ENCODE peak calls at places on chromosomes 3 and 15, in four cellular contexts. S is NT2/D1, I is GM04504, W is foreskin fibroblast. Q is an unnamed sample.

GRCh38 chr15:62934236-62934971 is 108.1 kb upstream of the TPM1 start:
- DNase-seq in S (no peak), I (no peak), W (no peak), Q (no peak)

GRCh38 chr3:32882603-32883025 is 64.8 kb downstream of the TRIM71 start:
- DNase-seq in S (no peak), I (no peak), W (no peak), Q (no peak)

GRCh38 chr3:17638351-17638750 is 104.1 kb downstream of the TBC1D5 start:
- DNase-seq in S (no peak), I (no peak), W (peak), Q (no peak)

GRCh38 chr3:153052096-153052460 is 109.9 kb upstream of the RAP2B start:
- DNase-seq in S (no peak), I (peak), W (peak), Q (no peak)

GRCh38 chr15:47334805-47335204 is 382.5 kb upstream of the SEMA6D start:
- DNase-seq in S (no peak), I (no peak), W (no peak), Q (no peak)

GRCh38 chr15:40081691-40082194 is 26.9 kb downstream of the BMF start:
- DNase-seq in S (peak), I (no peak), W (peak), Q (no peak)

GRCh38 chr15:43483306-43484128 is 9.4 kb downstream of the TP53BP1 start:
- DNase-seq in S (no peak), I (no peak), W (peak), Q (no peak)

GRCh38 chr15:100733088-100733487 is 130.7 kb downstream of the ASB7 start:
- DNase-seq in S (no peak), I (peak), W (peak), Q (peak)

GRCh38 chr3:132256984-132257383 is 60.2 kb upstream of the ACP3 start:
- DNase-seq in S (peak), I (no peak), W (peak), Q (peak)

GRCh38 chr3:145721815-145722214 is 439.2 kb downstream of the PLOD2 start:
- DNase-seq in S (no peak), I (no peak), W (no peak), Q (no peak)

GRCh38 chr15:74454764-74455500 is 6.0 kb downstream of the UBL7 start:
- DNase-seq in S (no peak), I (no peak), W (no peak), Q (no peak)

GRCh38 chr3:195030791-195031321 is 240.1 kb downstream of the XXYLT1 start:
- DNase-seq in S (no peak), I (no peak), W (no peak), Q (no peak)

GRCh38 chr15:38842991-38843610 is 278.5 kb upstream of the RASGRP1 start:
- DNase-seq in S (no peak), I (no peak), W (peak), Q (no peak)

GRCh38 chr15:48354694-48355303 is 23.6 kb downstream of the DUT start:
- DNase-seq in S (no peak), I (no peak), W (peak), Q (no peak)

GRCh38 chr15:88401972-88402656 is 65.1 kb downstream of the MRPL46 start:
- DNase-seq in S (no peak), I (no peak), W (no peak), Q (no peak)

GRCh38 chr3:11643212-11644087 is at the start of gene VGLL4:
- DNase-seq in S (peak), I (no peak), W (peak), Q (peak)

GRCh38 chr15:43526261-43526930 is 9.0 kb downstream of the MAP1A start:
- DNase-seq in S (no peak), I (no peak), W (no peak), Q (no peak)

GRCh38 chr3:104510091-104510860 is 856.4 kb upstream of the ALCAM start:
- DNase-seq in S (no peak), I (no peak), W (peak), Q (no peak)

GRCh38 chr3:122586918-122587317 is 9.5 kb downstream of the PARP15 start:
- DNase-seq in S (no peak), I (no peak), W (no peak), Q (no peak)

GRCh38 chr15:59260090-59260489 is 53.4 kb downstream of the LDHAL6B start:
- DNase-seq in S (no peak), I (no peak), W (no peak), Q (no peak)

GRCh38 chr3:114848643-114849350 is 298.3 kb downstream of the ZBTB20 start:
- DNase-seq in S (no peak), I (no peak), W (no peak), Q (no peak)

GRCh38 chr3:78497025-78497424 is 1270.8 kb downstream of the ROBO1 start:
- DNase-seq in S (no peak), I (no peak), W (no peak), Q (no peak)

GRCh38 chr3:170225166-170225565 is 2.9 kb downstream of the PRKCI start:
- DNase-seq in S (no peak), I (no peak), W (no peak), Q (no peak)

GRCh38 chr3:169836058-169836941 is 23.6 kb upstream of the LRRC34 start:
- DNase-seq in S (peak), I (no peak), W (peak), Q (no peak)

Q was measured in AG09319.